ENCODE peak calls at places on chromosomes 13 and 19, in nine cellular contexts. B is fibroblast of the conjunctiva; U is stimulated activated CD4-positive, alpha-beta T cell treated with anti-CD3 and anti-CD28 coated beads, Interleukin-4, amount 100 ng/mL, for 24 hours; W is mucosa of descending colon; P is left lung; M is activated effector memory CD4-positive, alpha-beta T cell treated with anti-CD3 and anti-CD28 coated beads, Interleukin-2, amount 50 U/mL, for 16 hours; Q is DMS153; G is mucosa of gallbladder; I is brain pericyte. T is an unnamed sample.

GRCh38 chr13:100535401-100536135 is 53.0 kb downstream of the GGACT start:
- DNase-seq in W (no peak), P (no peak), G (no peak), B (no peak), U (no peak), M (no peak), I (no peak), Q (no peak), T (no peak)

GRCh38 chr19:4027146-4027545 is 19.6 kb downstream of the PIAS4 start:
- DNase-seq in Q (no peak), U (no peak), M (no peak), W (no peak), B (no peak), P (no peak), G (no peak), I (no peak), T (no peak)

GRCh38 chr13:66926200-66926850 is 303.8 kb downstream of the PCDH9 start:
- DNase-seq in Q (no peak), P (no peak), B (no peak), I (no peak), W (no peak), M (no peak), U (no peak), G (no peak), T (no peak)

GRCh38 chr19:46616631-46617322 is 8.1 kb downstream of the PTGIR start:
- DNase-seq in W (peak; percentile 79), P (peak; percentile 86), B (no peak), I (no peak), G (no peak), U (peak; percentile 66), M (peak; percentile 75), Q (peak; percentile 18), T (peak; percentile 64)

GRCh38 chr13:53198699-53199098 is 170.1 kb downstream of the OLFM4 start:
- DNase-seq in M (no peak), U (no peak), G (no peak), B (no peak), P (no peak), W (no peak), I (no peak), Q (no peak), T (no peak)

GRCh38 chr19:7871280-7871529 is 3.0 kb downstream of the PRR36 start:
- DNase-seq in G (no peak), P (no peak), Q (no peak), U (peak; percentile 40), B (no peak), I (no peak), W (no peak), M (no peak), T (no peak)

GRCh38 chr13:21674271-21675009 is 3.6 kb downstream of the FGF9 start:
- DNase-seq in I (no peak), B (no peak), W (peak; percentile 62), P (peak; percentile 79), Q (peak; percentile 33), U (peak; percentile 24), G (no peak), M (peak; percentile 64), T (peak; percentile 51)

GRCh38 chr13:85798999-85799646 is at the start of gene SLITRK6:
- DNase-seq in G (no peak), Q (peak; percentile 58), I (peak; percentile 8), P (no peak), U (no peak), W (no peak), M (no peak), B (peak; percentile 57), T (no peak)

GRCh38 chr13:33657274-33657673 is 160.7 kb upstream of the RFC3 start:
- DNase-seq in G (no peak), U (no peak), Q (no peak), P (no peak), I (no peak), W (no peak), M (no peak), B (no peak), T (no peak)

GRCh38 chr19:42512743-42513304 is 15.5 kb downstream of the CEACAM1 start:
- DNase-seq in P (no peak), B (no peak), W (no peak), M (no peak), Q (no peak), U (peak; percentile 29), I (no peak), G (no peak), T (peak; percentile 71)

GRCh38 chr13:26412961-26413716 is 144.3 kb upstream of the WASF3 start:
- DNase-seq in Q (no peak), U (no peak), M (no peak), B (no peak), G (no peak), P (no peak), W (no peak), I (no peak), T (no peak)

GRCh38 chr19:39370735-39371134 is 20.2 kb downstream of the PAF1 start:
- DNase-seq in P (no peak), B (no peak), Q (no peak), G (no peak), W (no peak), I (no peak), U (no peak), M (no peak), T (no peak)

GRCh38 chr19:31314849-31315620 is 34.2 kb downstream of the TSHZ3 start:
- DNase-seq in W (no peak), U (no peak), Q (no peak), I (no peak), M (no peak), G (no peak), P (peak; percentile 72), B (no peak), T (no peak)

GRCh38 chr13:36447501-36447900 is 15.2 kb downstream of the CCNA1 start:
- DNase-seq in I (no peak), W (no peak), P (no peak), G (no peak), U (no peak), M (no peak), Q (no peak), B (no peak), T (no peak)

GRCh38 chr19:58560007-58560887 is 1.8 kb upstream of the UBE2M start:
- DNase-seq in I (no peak), Q (no peak), G (no peak), P (peak; percentile 39), M (peak; percentile 59), U (no peak), W (no peak), B (no peak), T (no peak)

GRCh38 chr19:34224996-34225658 is 29.2 kb upstream of the GARRE1 start:
- DNase-seq in W (no peak), I (no peak), P (no peak), B (no peak), Q (no peak), M (no peak), U (no peak), G (no peak), T (no peak)

GRCh38 chr13:81133066-81133465 is 792.1 kb upstream of the SPRY2 start:
- DNase-seq in Q (no peak), M (no peak), P (no peak), U (no peak), W (no peak), I (no peak), B (no peak), G (no peak), T (no peak)

GRCh38 chr13:103164239-103164638 is 98.0 kb upstream of the SLC10A2 start:
- DNase-seq in M (no peak), G (no peak), I (no peak), U (no peak), W (no peak), Q (no peak), P (no peak), B (no peak), T (no peak)

GRCh38 chr13:25149670-25150069 is 22.4 kb downstream of the AMER2 start:
- DNase-seq in P (no peak), G (no peak), Q (no peak), B (no peak), U (no peak), M (no peak), I (no peak), W (no peak), T (no peak)

GRCh38 chr13:39512687-39513086 is 90.3 kb downstream of the LHFPL6 start:
- DNase-seq in Q (no peak), I (no peak), P (no peak), U (no peak), G (no peak), W (no peak), B (no peak), M (no peak), T (no peak)

GRCh38 chr13:27064252-27064995 is 107.2 kb downstream of the USP12 start:
- DNase-seq in U (no peak), I (no peak), G (no peak), Q (no peak), P (no peak), B (no peak), W (no peak), M (no peak), T (no peak)